ENCODE peak calls at places on chromosomes 5 and 9, in eight cellular contexts. One of them, this sample, is unnamed.

GRCh38 chr5:134449167-134449566 is 37.5 kb upstream of the CDKN2AIPNL start:
- DNase-seq in stomach: no peak
- DNase-seq in cardiac fibroblast: no peak
- DNase-seq in GM12865: no peak
- DNase-seq in fibroblast of lung: no peak
- DNase-seq in foreskin fibroblast: no peak
- DNase-seq in right lobe of liver: no peak
- DNase-seq in A549: no peak
- DNase-seq in this sample: no peak

GRCh38 chr5:88203977-88204735 is 64.5 kb downstream of the TMEM161B start:
- DNase-seq in GM12865: no peak
- DNase-seq in foreskin fibroblast: no peak
- DNase-seq in fibroblast of lung: no peak
- DNase-seq in right lobe of liver: no peak
- DNase-seq in stomach: no peak
- DNase-seq in cardiac fibroblast: no peak
- DNase-seq in A549: no peak
- DNase-seq in this sample: no peak

GRCh38 chr5:124963236-124963929 is 216.9 kb upstream of the ZNF608 start:
- DNase-seq in A549: no peak
- DNase-seq in GM12865: no peak
- DNase-seq in cardiac fibroblast: peak
- DNase-seq in fibroblast of lung: peak
- DNase-seq in stomach: no peak
- DNase-seq in foreskin fibroblast: peak
- DNase-seq in right lobe of liver: no peak
- DNase-seq in this sample: peak

GRCh38 chr9:100167176-100167575 is 68.1 kb downstream of the INVS start:
- DNase-seq in foreskin fibroblast: peak
- DNase-seq in right lobe of liver: no peak
- DNase-seq in cardiac fibroblast: peak
- DNase-seq in GM12865: no peak
- DNase-seq in stomach: no peak
- DNase-seq in fibroblast of lung: no peak
- DNase-seq in A549: no peak
- DNase-seq in this sample: peak

GRCh38 chr5:82176115-82176514 is 102.0 kb downstream of the RPS23 start:
- DNase-seq in stomach: no peak
- DNase-seq in right lobe of liver: no peak
- DNase-seq in cardiac fibroblast: peak
- DNase-seq in fibroblast of lung: no peak
- DNase-seq in A549: no peak
- DNase-seq in GM12865: no peak
- DNase-seq in foreskin fibroblast: peak
- DNase-seq in this sample: no peak

GRCh38 chr5:131375351-131375750 is 111.5 kb downstream of the CDC42SE2 start:
- DNase-seq in A549: no peak
- DNase-seq in stomach: no peak
- DNase-seq in foreskin fibroblast: no peak
- DNase-seq in right lobe of liver: no peak
- DNase-seq in fibroblast of lung: no peak
- DNase-seq in cardiac fibroblast: no peak
- DNase-seq in GM12865: peak
- DNase-seq in this sample: no peak

GRCh38 chr5:59829389-59829788 is 64.1 kb downstream of the PDE4D start:
- DNase-seq in foreskin fibroblast: peak
- DNase-seq in GM12865: no peak
- DNase-seq in fibroblast of lung: peak
- DNase-seq in A549: no peak
- DNase-seq in cardiac fibroblast: peak
- DNase-seq in stomach: no peak
- DNase-seq in right lobe of liver: no peak
- DNase-seq in this sample: peak

GRCh38 chr9:33946779-33947535 is 101.7 kb downstream of the UBAP2 start:
- DNase-seq in GM12865: no peak
- DNase-seq in right lobe of liver: no peak
- DNase-seq in foreskin fibroblast: peak
- DNase-seq in stomach: no peak
- DNase-seq in cardiac fibroblast: peak
- DNase-seq in fibroblast of lung: peak
- DNase-seq in A549: no peak
- DNase-seq in this sample: peak

GRCh38 chr5:142492781-142493281 is 168.0 kb upstream of the SPRY4 start:
- DNase-seq in foreskin fibroblast: peak
- DNase-seq in GM12865: no peak
- DNase-seq in A549: no peak
- DNase-seq in cardiac fibroblast: peak
- DNase-seq in right lobe of liver: no peak
- DNase-seq in stomach: no peak
- DNase-seq in fibroblast of lung: peak
- DNase-seq in this sample: peak
- TF ChIP-seq CTCF in foreskin fibroblast: no peak
- TF ChIP-seq CTCF in GM12865: no peak
- TF ChIP-seq CTCF in A549: no peak
- TF ChIP-seq CTCF in cardiac fibroblast: no peak
- TF ChIP-seq CTCF in right lobe of liver: no peak
- TF ChIP-seq CTCF in stomach: no peak
- TF ChIP-seq CTCF in fibroblast of lung: no peak
- TF ChIP-seq CTCF in this sample: no peak

DNA sequence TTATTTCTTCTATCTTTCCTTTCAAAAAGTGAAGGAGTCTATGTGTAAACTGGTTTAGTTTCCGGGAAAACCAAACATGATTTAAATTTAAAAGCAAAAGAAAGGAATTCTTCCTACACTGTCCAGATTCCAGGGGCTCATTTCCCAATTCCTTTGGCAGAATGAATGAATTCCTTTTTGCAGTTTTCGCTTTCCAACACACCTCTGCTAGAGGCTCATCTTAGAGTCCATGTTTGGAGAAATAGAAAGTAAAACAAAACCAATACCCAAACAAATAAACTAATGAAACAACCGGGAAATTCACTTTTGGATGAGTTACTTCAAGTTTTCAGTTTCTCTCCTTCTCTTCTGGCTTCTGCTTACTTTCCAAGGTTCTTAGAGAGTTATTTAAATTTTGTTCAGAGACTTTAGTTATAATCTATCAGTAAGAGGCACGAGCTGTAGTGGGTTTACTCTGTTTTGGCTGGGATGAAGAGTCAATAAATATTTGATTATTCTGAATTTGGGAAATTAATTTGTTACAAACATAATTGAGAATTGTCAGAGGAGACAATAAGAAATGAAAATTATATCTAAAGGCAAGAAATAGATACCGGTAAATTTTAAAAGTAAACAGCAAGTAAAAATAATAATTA is 365.0 kb upstream of the CDH9 start:
- DNase-seq in GM12865: no peak
- DNase-seq in A549: peak
- DNase-seq in stomach: no peak
- DNase-seq in fibroblast of lung: no peak
- DNase-seq in cardiac fibroblast: peak
- DNase-seq in foreskin fibroblast: no peak
- DNase-seq in right lobe of liver: no peak
- DNase-seq in this sample: peak
- H3K4me3 ChIP-seq in GM12865: no peak
- H3K4me3 ChIP-seq in A549: peak
- H3K4me3 ChIP-seq in stomach: no peak
- H3K4me3 ChIP-seq in fibroblast of lung: peak
- H3K4me3 ChIP-seq in cardiac fibroblast: no peak
- H3K4me3 ChIP-seq in foreskin fibroblast: no peak
- H3K4me3 ChIP-seq in right lobe of liver: no peak
- H3K4me3 ChIP-seq in this sample: peak

DNA sequence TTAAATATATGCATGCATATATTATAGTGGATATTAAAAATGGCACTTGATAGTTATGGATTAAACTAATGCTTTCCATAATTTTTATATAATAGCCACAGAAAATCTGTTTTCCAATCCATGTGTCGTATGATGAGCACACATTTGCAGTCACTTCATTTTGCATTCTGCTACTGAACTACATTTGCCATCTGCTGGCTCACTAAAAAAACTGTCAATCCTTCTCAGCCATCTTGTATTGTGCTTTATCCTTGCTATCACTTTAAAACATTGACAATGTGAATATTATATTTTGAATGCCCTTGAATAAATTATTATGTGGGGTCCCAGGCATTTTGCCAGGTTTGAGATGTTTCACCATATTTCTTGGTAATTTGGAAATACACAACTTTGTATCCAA is 586.6 kb downstream of the DNAH5 start:
- DNase-seq in stomach: no peak
- DNase-seq in cardiac fibroblast: no peak
- DNase-seq in fibroblast of lung: no peak
- DNase-seq in foreskin fibroblast: no peak
- DNase-seq in GM12865: no peak
- DNase-seq in A549: no peak
- DNase-seq in right lobe of liver: no peak
- DNase-seq in this sample: no peak
- TF ChIP-seq CTCF in stomach: no peak
- TF ChIP-seq CTCF in cardiac fibroblast: no peak
- TF ChIP-seq CTCF in fibroblast of lung: no peak
- TF ChIP-seq CTCF in foreskin fibroblast: no peak
- TF ChIP-seq CTCF in GM12865: no peak
- TF ChIP-seq CTCF in A549: no peak
- TF ChIP-seq CTCF in right lobe of liver: no peak
- TF ChIP-seq CTCF in this sample: no peak

GRCh38 chr5:73311291-73312110 is 137.1 kb downstream of the FOXD1 start:
- DNase-seq in foreskin fibroblast: peak
- DNase-seq in stomach: no peak
- DNase-seq in right lobe of liver: no peak
- DNase-seq in cardiac fibroblast: peak
- DNase-seq in A549: no peak
- DNase-seq in GM12865: no peak
- DNase-seq in fibroblast of lung: peak
- DNase-seq in this sample: peak
- H3K4me3 ChIP-seq in foreskin fibroblast: no peak
- H3K4me3 ChIP-seq in stomach: no peak
- H3K4me3 ChIP-seq in right lobe of liver: no peak
- H3K4me3 ChIP-seq in cardiac fibroblast: no peak
- H3K4me3 ChIP-seq in A549: no peak
- H3K4me3 ChIP-seq in GM12865: no peak
- H3K4me3 ChIP-seq in fibroblast of lung: no peak
- H3K4me3 ChIP-seq in this sample: peak

This sample was measured in fibroblast of mammary gland.